ENCODE peak calls at places on chromosomes 4 and X, in ten cellular contexts. C is lower lobe of right lung; P is left lung; O is natural killer cell; N is activated naive CD4-positive, alpha-beta T cell treated with anti-CD3 and anti-CD28 coated beads, Interleukin-2, amount 50 U/mL, for 72 hours; E is upper lobe of right lung; K is WTC11; Z is sciatic nerve; I is SK-N-SH treated with all-trans-retinoic acid at 6 μM for 48 hours; Q is activated CD8-positive, alpha-beta T cell treated with anti-CD3 and anti-CD28 coated beads for 36 hours. T is an unnamed sample.

GRCh38 chr4:116870667-116871066 is 214.7 kb downstream of the TRAM1L1 start:
- ATAC-seq in C (no peak), P (no peak), O (no peak), N (no peak), E (no peak), K (peak; percentile 64), Z (no peak), I (no peak), Q (no peak), T (no peak)

GRCh38 chr4:111283066-111283677 is 660.3 kb upstream of the PITX2 start:
- ATAC-seq in C (no peak), P (peak; percentile 64), O (no peak), N (no peak), E (peak; percentile 69), K (peak; percentile 41), Z (no peak), I (peak; percentile 57), Q (peak; percentile 51), T (no peak)

GRCh38 chr4:101292901-101293300 is 54.4 kb downstream of the PPP3CA start:
- ATAC-seq in C (no peak), P (no peak), O (no peak), N (no peak), E (no peak), K (no peak), Z (peak; percentile 67), I (no peak), Q (no peak), T (no peak)

GRCh38 chr4:89765966-89766365 is 71.0 kb downstream of the SNCA start:
- ATAC-seq in C (peak; percentile 60), P (peak; percentile 53), O (no peak), N (no peak), E (no peak), K (no peak), Z (peak; percentile 81), I (peak; percentile 96), Q (no peak), T (no peak)

GRCh38 chrX:100593142-100593541 is 8.4 kb downstream of the TNMD start:
- ATAC-seq in C (no peak), P (no peak), O (no peak), N (no peak), E (no peak), K (peak; percentile 30), Z (no peak), I (no peak), Q (no peak), T (no peak)

GRCh38 chr4:10144479-10144878 is 27.9 kb upstream of the WDR1 start:
- ATAC-seq in C (no peak), P (no peak), O (no peak), N (no peak), E (no peak), K (no peak), Z (no peak), I (no peak), Q (no peak), T (no peak)

GRCh38 chrX:107226766-107227165 is 20.4 kb downstream of the DNAAF6 start:
- ATAC-seq in C (no peak), P (no peak), O (no peak), N (no peak), E (no peak), K (no peak), Z (no peak), I (peak; percentile 70), Q (no peak), T (no peak)

GRCh38 chrX:78092296-78092695 is 11.8 kb upstream of the PGK1 start:
- ATAC-seq in C (no peak), P (peak; percentile 25), O (no peak), N (peak; percentile 92), E (no peak), K (peak; percentile 99), Z (no peak), I (peak; percentile 85), Q (peak; percentile 91), T (peak; percentile 88)

GRCh38 chrX:68703369-68703768 is 55.9 kb downstream of the STARD8 start:
- ATAC-seq in C (peak; percentile 23), P (peak; percentile 14), O (no peak), N (no peak), E (peak; percentile 54), K (peak; percentile 86), Z (no peak), I (no peak), Q (no peak), T (peak; percentile 11)

GRCh38 chr4:56235714-56236113 is 151.6 kb downstream of the AASDH start:
- ATAC-seq in C (no peak), P (no peak), O (no peak), N (no peak), E (no peak), K (no peak), Z (no peak), I (no peak), Q (no peak), T (no peak)

GRCh38 chr4:89413518-89413917 is 105.9 kb upstream of the GPRIN3 start:
- ATAC-seq in C (no peak), P (no peak), O (no peak), N (no peak), E (peak; percentile 39), K (no peak), Z (peak; percentile 45), I (no peak), Q (no peak), T (no peak)

GRCh38 chrX:37812110-37812509 is 32.3 kb downstream of the CYBB start:
- ATAC-seq in C (peak; percentile 26), P (peak; percentile 26), O (no peak), N (no peak), E (peak; percentile 34), K (no peak), Z (no peak), I (no peak), Q (no peak), T (no peak)

GRCh38 chrX:109619816-109620215 is 5.2 kb downstream of the KCNE5 start:
- ATAC-seq in C (no peak), P (no peak), O (peak; percentile 39), N (no peak), E (no peak), K (no peak), Z (no peak), I (no peak), Q (no peak), T (no peak)

GRCh38 chrX:105114554-105115130 is 105.9 kb downstream of the TEX13A start:
- ATAC-seq in C (no peak), P (no peak), O (no peak), N (no peak), E (no peak), K (no peak), Z (no peak), I (no peak), Q (no peak), T (no peak)

GRCh38 chr4:94913316-94913715 is 155.6 kb downstream of the BMPR1B start:
- ATAC-seq in C (no peak), P (no peak), O (no peak), N (no peak), E (no peak), K (no peak), Z (no peak), I (no peak), Q (no peak), T (no peak)

GRCh38 chr4:10015140-10015753 is 6.0 kb downstream of the SLC2A9 start:
- ATAC-seq in C (no peak), P (no peak), O (no peak), N (no peak), E (no peak), K (peak; percentile 36), Z (no peak), I (no peak), Q (no peak), T (no peak)

GRCh38 chr4:176642472-176642871 is 150.2 kb downstream of the VEGFC start:
- ATAC-seq in C (no peak), P (no peak), O (no peak), N (no peak), E (no peak), K (peak; percentile 88), Z (no peak), I (no peak), Q (no peak), T (no peak)

GRCh38 chrX:129706395-129707072 is 32.2 kb upstream of the XPNPEP2 start:
- ATAC-seq in C (no peak), P (no peak), O (no peak), N (no peak), E (no peak), K (no peak), Z (peak; percentile 26), I (no peak), Q (no peak), T (no peak)

GRCh38 chrX:51891821-51892551 is 1.4 kb upstream of the MAGED1 start:
- ATAC-seq in C (no peak), P (no peak), O (no peak), N (no peak), E (no peak), K (no peak), Z (peak; percentile 76), I (peak; percentile 77), Q (no peak), T (no peak)

GRCh38 chr4:110850461-110851447 is 227.9 kb upstream of the PITX2 start:
- ATAC-seq in C (no peak), P (no peak), O (no peak), N (no peak), E (no peak), K (no peak), Z (no peak), I (no peak), Q (no peak), T (no peak)

GRCh38 chr4:86892639-86892965 is 380 bp upstream of the C4orf36 start:
- ATAC-seq in C (no peak), P (peak; percentile 11), O (no peak), N (no peak), E (peak; percentile 7), K (no peak), Z (peak; percentile 54), I (peak; percentile 62), Q (peak; percentile 25), T (no peak)

GRCh38 chr4:156941940-156942548 is 29.6 kb downstream of the PDGFC start:
- ATAC-seq in C (peak; percentile 98), P (peak; percentile 95), O (no peak), N (no peak), E (peak; percentile 97), K (peak; percentile 98), Z (no peak), I (peak; percentile 87), Q (no peak), T (peak; percentile 41)

GRCh38 chrX:16196829-16197228 is 29.5 kb downstream of the MAGEB17 start:
- ATAC-seq in C (no peak), P (no peak), O (no peak), N (no peak), E (no peak), K (no peak), Z (no peak), I (no peak), Q (no peak), T (no peak)

GRCh38 chr4:122218762-122219161 is 66.6 kb downstream of the BLTP1 start:
- ATAC-seq in C (no peak), P (no peak), O (no peak), N (no peak), E (no peak), K (peak; percentile 72), Z (no peak), I (no peak), Q (no peak), T (no peak)

GRCh38 chr4:9859774-9860173 is 78.3 kb downstream of the DRD5 start:
- ATAC-seq in C (no peak), P (no peak), O (no peak), N (no peak), E (no peak), K (no peak), Z (no peak), I (no peak), Q (no peak), T (no peak)

GRCh38 chr4:173246719-173247118 is 78.1 kb downstream of the GALNT7 start:
- ATAC-seq in C (no peak), P (no peak), O (no peak), N (no peak), E (no peak), K (peak; percentile 15), Z (no peak), I (no peak), Q (no peak), T (no peak)

GRCh38 chrX:28586891-28587635 is at the start of gene IL1RAPL1:
- ATAC-seq in C (peak; percentile 57), P (peak; percentile 76), O (no peak), N (no peak), E (no peak), K (peak; percentile 13), Z (peak; percentile 84), I (peak; percentile 96), Q (no peak), T (peak; percentile 57)

GRCh38 chr4:141587897-141588296 is 48.5 kb upstream of the IL15 start:
- ATAC-seq in C (no peak), P (no peak), O (no peak), N (no peak), E (no peak), K (no peak), Z (no peak), I (no peak), Q (no peak), T (no peak)

T was measured in esophagus mucosa.